ENCODE peak calls at places on chromosomes 2 and 18, in nine cellular contexts. N is right atrium auricular region, A is psoas muscle, Y is breast epithelium, Q is mesendoderm, J is PC-3, F is stomach, I is H9, S is testis. G is an unnamed sample.

GRCh38 chr2:156837635-156838034 is 401.5 kb downstream of the GPD2 start:
- DNase-seq in N (no peak), F (no peak), I (no peak), A (no peak), Q (no peak), Y (no peak), S (no peak), J (no peak), G (no peak)

GRCh38 chr2:37561615-37562569 is 109.5 kb downstream of the CDC42EP3 start:
- DNase-seq in I (peak), N (no peak), J (peak), Q (peak), Y (no peak), F (no peak), S (peak), A (no peak), G (peak)

GRCh38 chr18:490024-490366 is 10.5 kb downstream of the COLEC12 start:
- DNase-seq in F (no peak), J (no peak), N (no peak), S (no peak), A (no peak), Q (peak), Y (no peak), I (no peak), G (no peak)

GRCh38 chr2:235551965-235552364 is 58.1 kb downstream of the AGAP1 start:
- DNase-seq in N (peak), Q (peak), I (peak), F (peak), J (peak), Y (no peak), A (no peak), S (peak), G (no peak)

GRCh38 chr2:145186303-145186702 is 666.4 kb upstream of the ZEB2 start:
- DNase-seq in A (no peak), F (no peak), J (no peak), Q (peak), I (peak), Y (no peak), S (no peak), N (no peak), G (no peak)

GRCh38 chr18:31819106-31819924 is 58.6 kb upstream of the SLC25A52 start:
- DNase-seq in S (no peak), I (peak), Y (no peak), N (no peak), Q (peak), A (no peak), F (no peak), J (peak), G (no peak)

GRCh38 chr2:33107690-33108482 is 161.1 kb downstream of the LTBP1 start:
- DNase-seq in A (no peak), F (no peak), J (no peak), S (no peak), N (no peak), Y (no peak), I (no peak), Q (no peak), G (no peak)

GRCh38 chr2:177894546-177894945 is 178.0 kb downstream of the PDE11A start:
- DNase-seq in N (no peak), S (no peak), F (no peak), I (no peak), A (no peak), Y (no peak), Q (peak), J (no peak), G (no peak)

GRCh38 chr2:125681576-125681975 is 974.4 kb upstream of the GYPC start:
- DNase-seq in F (no peak), I (no peak), N (no peak), J (no peak), S (no peak), A (no peak), Q (no peak), Y (no peak), G (no peak)

GRCh38 chr18:73316513-73316912 is 448.7 kb upstream of the NETO1 start:
- DNase-seq in Q (no peak), F (no peak), A (no peak), J (peak), Y (no peak), N (no peak), S (no peak), I (no peak), G (no peak)

GRCh38 chr18:34835466-34835865 is 125.4 kb downstream of the DTNA start:
- DNase-seq in J (no peak), S (no peak), Q (no peak), N (no peak), A (no peak), F (no peak), Y (no peak), I (no peak), G (no peak)

GRCh38 chr2:213234641-213235040 is 49.6 kb upstream of the SPAG16 start:
- DNase-seq in Y (no peak), N (no peak), A (no peak), Q (peak), F (no peak), S (no peak), I (no peak), J (no peak), G (no peak)

GRCh38 chr2:84388133-84388532 is 70.9 kb downstream of the SUCLG1 start:
- DNase-seq in I (no peak), A (no peak), N (no peak), Y (no peak), Q (no peak), F (no peak), J (no peak), S (no peak), G (no peak)

GRCh38 chr2:10614940-10615339 is 74.8 kb downstream of the NOL10 start:
- DNase-seq in Q (no peak), A (no peak), F (no peak), J (no peak), Y (no peak), N (no peak), S (no peak), I (no peak), G (peak)

GRCh38 chr2:122145805-122146204 is 390.4 kb downstream of the TSN start:
- DNase-seq in N (no peak), S (no peak), J (no peak), I (no peak), A (no peak), F (no peak), Y (no peak), Q (no peak), G (no peak)

GRCh38 chr2:5365871-5366461 is 326.2 kb upstream of the SOX11 start:
- DNase-seq in A (peak), J (peak), Y (peak), I (peak), N (no peak), F (peak), S (peak), Q (peak), G (no peak)

GRCh38 chr2:222745836-222746559 is 74.5 kb downstream of the MOGAT1 start:
- DNase-seq in Y (no peak), S (peak), J (no peak), I (no peak), F (no peak), N (no peak), A (no peak), Q (no peak), G (no peak)

GRCh38 chr2:38375711-38376345 is 1.2 kb downstream of the ATL2 start:
- DNase-seq in Y (no peak), I (no peak), Q (no peak), J (peak), A (peak), N (no peak), S (peak), F (no peak), G (no peak)

GRCh38 chr2:203891474-203891873 is 23.9 kb downstream of the CTLA4 start:
- DNase-seq in N (no peak), F (no peak), A (no peak), I (no peak), J (no peak), Q (no peak), Y (no peak), S (no peak), G (peak)

GRCh38 chr2:240930631-240931318 is 24.6 kb downstream of the CROCC2 start:
- DNase-seq in Y (no peak), J (no peak), Q (no peak), S (peak), F (peak), N (peak), A (peak), I (peak), G (no peak)

DNA sequence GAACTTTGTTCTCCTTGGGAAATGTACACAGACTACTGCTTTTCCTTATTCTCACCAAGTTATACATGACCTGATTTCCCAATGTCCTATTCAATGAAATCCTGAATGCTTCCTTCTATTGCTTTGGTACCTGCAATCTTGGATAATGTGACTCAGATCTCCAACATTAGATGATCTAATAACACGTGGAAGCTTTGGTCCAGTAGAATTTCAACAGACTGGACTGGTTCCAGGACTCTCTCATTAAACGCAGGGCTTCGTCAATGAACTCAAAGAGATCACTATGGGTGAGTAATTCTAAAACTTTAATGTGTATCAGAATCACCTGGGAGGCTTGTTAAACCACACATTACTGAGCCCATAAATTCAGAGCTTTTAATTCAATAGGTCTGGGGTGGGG is 413.6 kb upstream of the KCNH7 start:
- DNase-seq in S (no peak), I (no peak), J (peak), F (no peak), N (no peak), Q (no peak), A (no peak), Y (no peak), G (peak)
- H3K27ac ChIP-seq in S (no peak), I (no peak), J (no peak), F (no peak), N (no peak), Q (no peak), A (no peak), Y (no peak), G (no peak)

GRCh38 chr18:46405832-46406538 is 251.0 kb downstream of the LOXHD1 start:
- DNase-seq in N (no peak), S (no peak), Y (no peak), F (no peak), Q (no peak), J (no peak), A (no peak), I (no peak), G (no peak)

GRCh38 chr18:46406539-46406932 is 250.5 kb downstream of the LOXHD1 start:
- DNase-seq in Q (no peak), J (no peak), I (no peak), F (no peak), N (no peak), Y (peak), A (no peak), S (no peak), G (no peak)

GRCh38 chr18:46407471-46408166 is 249.4 kb downstream of the LOXHD1 start:
- DNase-seq in Y (no peak), F (no peak), A (peak), Q (no peak), N (no peak), S (no peak), I (no peak), J (no peak), G (no peak)

GRCh38 chr18:46411191-46411590 is 245.8 kb downstream of the LOXHD1 start:
- DNase-seq in J (no peak), I (no peak), F (no peak), S (no peak), Y (no peak), A (no peak), N (no peak), Q (no peak), G (no peak)

DNA sequence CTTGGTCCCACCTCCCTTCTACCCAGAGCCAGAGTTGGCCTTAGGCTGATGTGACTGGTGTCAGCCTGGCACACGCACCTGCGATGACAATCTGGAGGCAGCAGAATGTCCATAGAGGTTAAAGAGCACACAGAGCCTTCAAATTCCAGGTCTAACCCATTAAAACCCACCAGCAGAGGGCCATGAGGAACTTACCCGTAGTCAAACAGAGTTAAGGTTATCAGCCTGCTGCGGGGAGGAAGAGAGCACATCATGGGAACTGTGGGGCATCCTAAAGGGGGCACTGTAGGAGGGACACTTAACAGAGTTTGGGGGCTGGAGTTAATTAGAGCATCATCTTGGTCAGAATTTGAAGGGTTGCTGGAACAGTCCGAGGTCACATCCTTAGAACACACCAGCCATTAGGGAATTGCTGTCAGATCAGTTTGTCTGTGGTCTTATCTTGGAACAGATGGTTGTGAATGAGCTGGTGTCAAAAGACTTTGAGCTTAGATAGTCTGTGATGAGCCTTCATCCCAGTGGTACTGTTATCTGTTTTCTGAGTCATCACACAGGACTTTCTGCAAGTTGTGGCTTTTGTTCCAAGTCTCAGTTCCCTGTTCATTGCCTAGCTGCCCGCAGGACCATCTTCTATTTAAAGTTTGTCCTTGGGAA is 248.6 kb downstream of the LOXHD1 start:
- DNase-seq in F (no peak), I (peak), A (no peak), N (no peak), S (no peak), J (no peak), Y (no peak), Q (peak), G (no peak)
- H3K27ac ChIP-seq in F (no peak), I (no peak), A (peak), N (peak), S (no peak), J (no peak), Y (no peak), Q (no peak), G (no peak)

GRCh38 chr18:3279201-3280185 is 17.6 kb downstream of the MYL12B start:
- DNase-seq in Y (no peak), J (no peak), F (no peak), A (no peak), N (no peak), S (no peak), I (no peak), Q (no peak), G (no peak)
- H3K27ac ChIP-seq in Y (no peak), J (no peak), F (no peak), A (peak), N (no peak), S (no peak), I (no peak), Q (no peak), G (peak)

GRCh38 chr2:105791229-105791628 is 46.5 kb downstream of the NCK2 start:
- DNase-seq in F (no peak), Y (no peak), N (no peak), Q (no peak), S (no peak), J (no peak), A (no peak), I (no peak), G (no peak)
- H3K27ac ChIP-seq in F (no peak), Y (no peak), N (no peak), Q (no peak), S (no peak), J (no peak), A (no peak), I (no peak), G (peak)

DNA sequence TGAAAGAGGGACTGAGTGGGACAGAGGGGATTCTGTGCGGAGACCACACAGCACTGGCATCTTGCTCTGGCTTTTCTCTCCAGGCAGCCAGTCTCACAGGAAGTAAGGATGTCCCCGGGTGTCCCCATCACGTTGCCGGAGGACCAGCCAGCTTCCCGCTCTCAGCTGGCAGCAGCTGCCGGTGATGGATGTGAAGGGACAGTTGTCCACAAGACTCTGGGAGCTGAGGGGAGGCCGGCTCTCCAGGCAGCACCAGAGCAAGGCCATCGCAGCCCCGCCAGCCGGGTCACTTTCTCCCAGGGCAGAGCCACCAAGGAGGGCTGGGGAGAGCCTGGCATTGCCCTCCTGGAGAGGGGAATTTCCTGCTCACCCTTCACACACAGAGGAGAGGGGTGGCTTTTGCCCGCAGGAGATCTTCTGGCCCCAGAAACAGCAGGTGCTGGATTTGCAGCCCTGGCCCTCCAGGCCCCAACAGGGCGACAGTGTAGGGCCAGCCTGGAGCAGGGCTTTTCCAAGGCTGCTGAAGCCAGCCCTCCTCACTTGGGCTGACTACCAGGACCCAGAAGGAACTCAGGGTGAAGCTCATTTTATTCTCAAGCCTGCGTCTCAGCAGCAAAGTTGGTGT is 24.0 kb upstream of the B3GNT7 start:
- DNase-seq in I (no peak), N (no peak), Y (no peak), J (no peak), F (no peak), Q (no peak), S (no peak), A (no peak), G (no peak)
- H3K27ac ChIP-seq in I (peak), N (no peak), Y (no peak), J (no peak), F (no peak), Q (no peak), S (no peak), A (no peak), G (no peak)

DNA sequence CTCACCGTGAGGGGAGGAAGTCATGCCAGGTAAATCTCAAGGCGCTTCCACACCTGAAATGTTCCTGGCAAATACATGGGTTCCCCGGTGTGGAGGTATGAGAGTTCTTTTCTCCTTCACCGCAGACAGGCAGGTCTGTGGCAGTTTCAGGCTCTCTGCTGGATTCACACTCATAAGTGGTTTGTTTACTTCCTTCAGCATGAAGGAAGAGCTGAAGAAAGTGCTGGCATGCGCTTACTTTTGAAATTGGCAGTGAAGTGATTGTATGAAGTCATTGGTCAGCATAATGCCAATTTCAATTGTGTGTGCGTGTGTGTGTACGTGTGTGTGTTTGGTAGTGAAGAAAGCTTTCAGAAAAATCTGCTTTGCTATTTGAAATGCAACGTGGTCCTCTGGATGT is 43.4 kb downstream of the RNF144A start:
- DNase-seq in S (no peak), Y (peak), Q (no peak), N (no peak), I (no peak), J (no peak), A (no peak), F (peak), G (peak)
- H3K27ac ChIP-seq in S (peak), Y (peak), Q (no peak), N (no peak), I (no peak), J (no peak), A (peak), F (no peak), G (no peak)

GRCh38 chr2:238155051-238155760 is 3.6 kb upstream of the ERFE start:
- DNase-seq in Y (no peak), Q (peak), S (no peak), N (peak), I (no peak), A (peak), F (no peak), J (no peak), G (no peak)
- H3K27ac ChIP-seq in Y (no peak), Q (no peak), S (no peak), N (peak), I (no peak), A (peak), F (no peak), J (no peak), G (no peak)

GRCh38 chr2:8595821-8596600 is 85.8 kb upstream of the ID2 start:
- DNase-seq in N (no peak), J (no peak), I (no peak), Q (no peak), S (no peak), A (no peak), F (no peak), Y (no peak), G (no peak)

GRCh38 chr2:8599421-8600242 is 82.2 kb upstream of the ID2 start:
- DNase-seq in Q (no peak), F (no peak), N (no peak), J (no peak), A (no peak), S (no peak), I (no peak), Y (no peak), G (no peak)

GRCh38 chr2:8595428-8595805 is 86.4 kb upstream of the ID2 start:
- DNase-seq in I (no peak), N (no peak), J (no peak), A (no peak), Y (no peak), S (no peak), Q (no peak), F (no peak), G (no peak)

GRCh38 chr2:8597094-8597493 is 84.8 kb upstream of the ID2 start:
- DNase-seq in F (no peak), I (no peak), S (no peak), Q (no peak), J (no peak), A (no peak), N (no peak), Y (no peak), G (no peak)

DNA sequence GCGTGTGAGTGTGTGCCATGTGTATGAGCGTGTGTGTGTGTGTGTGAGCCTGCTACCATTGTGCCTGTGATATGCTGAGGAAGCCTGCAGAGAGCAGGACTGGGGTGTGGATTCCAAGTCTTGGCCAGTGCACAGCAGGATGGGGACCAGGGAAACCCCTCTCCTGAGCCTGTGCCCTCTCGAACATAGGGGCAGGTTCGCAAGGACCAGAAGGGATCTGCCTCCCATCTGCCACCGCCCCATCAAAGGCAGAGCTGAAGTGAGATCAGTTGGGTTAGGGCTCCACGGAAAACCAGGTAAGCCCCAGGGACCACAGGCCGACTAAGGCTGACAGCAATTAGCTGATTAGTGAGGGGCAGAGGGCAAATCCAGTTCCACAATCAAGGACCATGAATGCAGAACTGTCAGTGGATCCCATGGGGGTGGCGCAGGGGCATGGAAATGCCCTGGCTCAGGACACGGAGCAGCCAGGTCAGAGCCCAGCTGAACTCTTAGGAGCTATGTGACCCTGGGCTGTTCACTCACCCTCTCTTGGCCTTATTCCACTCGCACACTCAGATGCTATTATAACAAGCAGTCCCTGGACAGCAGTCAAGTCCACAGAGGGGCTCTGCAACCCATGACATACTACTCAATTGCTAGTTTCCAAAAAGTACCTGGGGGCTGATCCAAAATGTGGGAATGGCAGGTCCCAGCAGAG is 84.2 kb upstream of the ID2 start:
- DNase-seq in A (no peak), S (no peak), Y (no peak), I (no peak), F (no peak), Q (no peak), J (no peak), N (no peak), G (no peak)
- H3K27ac ChIP-seq in A (no peak), S (no peak), Y (no peak), I (no peak), F (no peak), Q (no peak), J (peak), N (peak), G (no peak)

DNA sequence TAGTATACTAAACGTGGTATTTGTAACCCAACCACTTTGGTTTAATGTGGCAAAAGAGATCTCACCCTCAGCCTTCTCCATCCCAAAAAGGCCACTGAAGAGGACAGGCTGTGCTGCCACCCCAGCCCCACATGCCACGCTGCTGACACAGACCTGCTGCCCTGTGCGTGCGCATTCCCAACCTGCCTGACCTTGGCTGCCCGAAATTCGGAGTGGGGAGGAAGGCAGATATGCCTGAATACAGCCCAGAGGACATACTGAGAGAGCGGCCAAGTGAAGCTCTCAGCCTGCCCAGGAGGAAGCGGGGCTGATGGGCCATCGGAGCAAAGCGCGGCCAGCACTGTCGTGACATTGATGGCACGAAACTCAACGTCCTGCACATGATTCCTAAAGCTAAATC is 70.0 kb downstream of the HDAC4 start:
- DNase-seq in Y (no peak), J (no peak), A (peak), I (no peak), N (peak), Q (no peak), S (no peak), F (no peak), G (no peak)
- H3K27ac ChIP-seq in Y (no peak), J (no peak), A (peak), I (no peak), N (peak), Q (no peak), S (peak), F (no peak), G (no peak)

G was measured in epithelial cell of prostate.